ENCODE peak calls at places on chromosomes 12 and 14, in six cellular contexts. M is gastrocnemius medialis, V is HepG2, W is K562, Y is IMR-90, Z is tibial artery. K is an unnamed sample.

GRCh38 chr12:122855985-122856831 is 21.0 kb downstream of the HIP1R start:
- DNase-seq in Y (no peak), V (no peak), Z (no peak), M (no peak), W (no peak), K (peak; percentile 54)

GRCh38 chr12:100986595-100987547 is 192.3 kb downstream of the ANO4 start:
- DNase-seq in W (no peak), V (no peak), Z (no peak), M (no peak), Y (peak; percentile 63), K (no peak)

GRCh38 chr12:115398311-115398781 is 714.4 kb upstream of the TBX3 start:
- DNase-seq in V (peak; percentile 92), Z (no peak), M (no peak), W (no peak), Y (no peak), K (peak; percentile 38)

GRCh38 chr12:62248873-62249272 is 11.3 kb upstream of the USP15 start:
- DNase-seq in Z (no peak), Y (no peak), M (no peak), V (no peak), W (peak; percentile 88), K (no peak)

GRCh38 chr12:109737631-109738030 is 24.0 kb downstream of the FAM222A start:
- DNase-seq in W (no peak), Y (no peak), Z (no peak), V (peak; percentile 70), M (no peak), K (peak; percentile 30)

GRCh38 chr14:74437654-74438053 is 11.6 kb upstream of the SYNDIG1L start:
- DNase-seq in Y (no peak), V (no peak), Z (no peak), M (no peak), W (peak; percentile 6), K (no peak)

GRCh38 chr14:104094056-104094708 is 8.7 kb downstream of the ASPG start:
- DNase-seq in V (no peak), Y (no peak), W (no peak), Z (no peak), M (no peak), K (no peak)

GRCh38 chr12:110403146-110403974 is at the start of gene ANAPC7:
- DNase-seq in W (peak; percentile 94), Z (peak; percentile 91), M (peak; percentile 90), V (peak; percentile 85), Y (peak; percentile 90), K (peak; percentile 91)

GRCh38 chr14:53849549-53849948 is 107.1 kb downstream of the BMP4 start:
- DNase-seq in Y (no peak), Z (no peak), M (no peak), W (no peak), V (no peak), K (no peak)

GRCh38 chr12:50234347-50234746 is 49.0 kb downstream of the LIMA1 start:
- DNase-seq in V (no peak), W (peak; percentile 78), M (no peak), Y (no peak), Z (no peak), K (no peak)

GRCh38 chr14:47186491-47186890 is 488.9 kb downstream of the MDGA2 start:
- DNase-seq in V (no peak), M (no peak), Y (no peak), Z (no peak), W (no peak), K (no peak)

GRCh38 chr12:95966287-95966870 is 23.2 kb downstream of the AMDHD1 start:
- DNase-seq in M (no peak), W (no peak), Y (no peak), V (peak; percentile 87), Z (no peak), K (no peak)

GRCh38 chr14:71324767-71325272 is 417.6 kb downstream of the PCNX1 start:
- DNase-seq in Z (no peak), W (peak; percentile 78), Y (peak; percentile 38), V (no peak), M (no peak), K (no peak)

GRCh38 chr12:57219205-57219992 is 2.8 kb downstream of the NXPH4 start:
- DNase-seq in Y (no peak), V (no peak), M (no peak), Z (no peak), W (no peak), K (no peak)
- H3K27me3 ChIP-seq in Y (peaks cover 79% of the 10 kb centered on the region), V (peaks cover 90% of the 10 kb centered on the region), M (peaks cover 75% of the 10 kb centered on the region), Z (peaks cover 5% of the 10 kb centered on the region), W (peaks cover 42% of the 10 kb centered on the region), K (no peaks in the 10 kb centered on the region)

GRCh38 chr14:61552196-61552595 is 143.1 kb upstream of the HIF1A start:
- DNase-seq in M (no peak), Z (no peak), W (no peak), Y (no peak), V (no peak), K (no peak)

GRCh38 chr14:61556455-61556854 is 138.9 kb upstream of the HIF1A start:
- DNase-seq in W (no peak), Y (no peak), V (peak; percentile 50), M (no peak), Z (no peak), K (no peak)

GRCh38 chr14:61555056-61555838 is 140.1 kb upstream of the HIF1A start:
- DNase-seq in V (no peak), Z (no peak), W (no peak), M (no peak), Y (peak; percentile 75), K (no peak)

GRCh38 chr14:61551419-61551818 is 143.9 kb upstream of the HIF1A start:
- DNase-seq in W (no peak), M (no peak), V (no peak), Y (no peak), Z (no peak), K (no peak)

DNA sequence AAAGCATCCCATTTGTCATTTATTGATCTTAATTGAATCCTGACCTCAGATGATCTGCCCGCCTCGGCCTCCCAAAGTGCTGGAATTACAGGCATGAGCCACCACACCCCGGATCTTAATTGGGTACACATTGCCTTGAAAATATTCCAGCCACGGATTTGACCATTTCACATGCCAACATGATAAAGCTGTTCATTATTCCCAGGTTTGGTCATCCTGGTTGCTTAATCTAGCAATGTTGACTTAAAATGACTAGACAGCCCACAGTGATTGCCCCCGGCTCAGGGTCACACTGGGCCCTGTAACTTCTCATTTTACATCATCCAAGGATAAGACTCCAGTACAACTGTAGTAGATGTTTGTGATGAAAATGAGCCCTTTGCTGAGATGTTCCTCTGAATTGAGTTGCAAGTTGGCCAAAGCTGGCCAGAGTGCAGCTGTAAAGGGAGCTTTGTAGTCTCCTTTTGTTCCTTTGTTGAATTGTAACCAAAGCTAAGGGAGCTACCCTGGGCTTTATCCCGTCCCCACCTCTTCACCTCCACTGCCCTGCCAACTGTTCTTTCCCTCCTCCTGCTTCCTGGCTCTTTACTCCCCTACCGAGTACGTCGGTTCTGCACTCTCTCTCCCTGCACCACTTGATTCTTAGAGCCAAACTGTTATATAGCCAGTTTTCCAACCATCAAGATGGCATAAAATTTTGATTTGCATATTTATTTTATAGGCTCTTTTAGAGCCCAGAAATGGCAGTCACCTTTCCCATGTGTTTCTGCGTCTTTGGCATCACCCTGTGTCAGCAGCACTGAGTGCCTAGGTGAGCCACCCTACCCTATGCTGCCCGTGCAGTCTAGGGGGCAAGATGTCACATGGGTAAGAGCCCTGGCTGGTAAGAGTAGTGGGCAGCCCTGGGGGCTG is 141.3 kb upstream of the HIF1A start:
- DNase-seq in W (no peak), Z (peak; percentile 53), V (peak; percentile 99), Y (peak; percentile 98), M (no peak), K (no peak)
- H3K4me1 ChIP-seq in W (peaks cover 25% of the 10 kb centered on the region), Z (no peaks in the 10 kb centered on the region), V (peaks cover 90% of the 10 kb centered on the region), Y (peaks cover 30% of the 10 kb centered on the region), M (no peaks in the 10 kb centered on the region), K (peaks cover 9% of the 10 kb centered on the region)

GRCh38 chr12:56590237-56590830 is 39.8 kb downstream of the BAZ2A start:
- DNase-seq in Y (peak; percentile 17), V (peak; percentile 41), Z (no peak), M (peak; percentile 8), W (peak; percentile 67), K (no peak)

GRCh38 chr12:56591961-56592360 is 38.2 kb downstream of the BAZ2A start:
- DNase-seq in V (no peak), Y (peak; percentile 26), M (no peak), Z (no peak), W (no peak), K (no peak)

GRCh38 chr12:56591111-56591510 is 39.0 kb downstream of the BAZ2A start:
- DNase-seq in Y (no peak), W (peak; percentile 24), Z (no peak), M (no peak), V (no peak), K (no peak)

GRCh38 chr12:56596815-56597214 is 33.3 kb downstream of the BAZ2A start:
- DNase-seq in Y (no peak), V (no peak), Z (no peak), M (peak; percentile 9), W (no peak), K (no peak)

GRCh38 chr12:56593909-56594621 is 36.1 kb downstream of the BAZ2A start:
- DNase-seq in Y (peak; percentile 81), V (peak; percentile 35), W (peak; percentile 72), Z (peak; percentile 45), M (peak; percentile 26), K (peak; percentile 70)
- H3K27ac ChIP-seq in Y (peak overlapping the region; percentile 23), V (no peak overlapping the region), W (no peak overlapping the region), Z (peak overlapping the region; percentile 60), M (peak overlapping the region; percentile 16), K (peak overlapping the region; percentile 37)

GRCh38 chr12:54007538-54008259 is 1.1 kb upstream of the HOXC8 start:
- DNase-seq in Y (no peak), W (no peak), Z (no peak), V (no peak), M (no peak), K (no peak)
- H3K27me3 ChIP-seq in Y (peaks cover 89% of the 10 kb centered on the region), W (no peaks in the 10 kb centered on the region), Z (no peaks in the 10 kb centered on the region), V (peaks cover 87% of the 10 kb centered on the region), M (no peaks in the 10 kb centered on the region), K (no peaks in the 10 kb centered on the region)

GRCh38 chr14:99573000-99573330 is 31.0 kb downstream of the CCDC85C start:
- DNase-seq in W (no peak), Z (no peak), V (no peak), M (no peak), Y (no peak), K (no peak)
- H3K4me1 ChIP-seq in W (peaks cover 24% of the 10 kb centered on the region), Z (no peaks in the 10 kb centered on the region), V (peaks cover 97% of the 10 kb centered on the region), M (peaks cover 86% of the 10 kb centered on the region), Y (peaks cover 63% of the 10 kb centered on the region), K (peaks cover 31% of the 10 kb centered on the region)

K was measured in right cardiac atrium.